ENCODE peak calls at places on chromosomes 6 and 20, in seven cellular contexts. One of them, this sample, is unnamed.

GRCh38 chr6:87243812-87244211 is 78.6 kb upstream of the SMIM8 start:
- DNase-seq in HepG2: no peak
- DNase-seq in H1: no peak
- DNase-seq in SK-N-SH: no peak
- DNase-seq in A549: no peak
- DNase-seq in K562: no peak
- DNase-seq in IMR-90: no peak
- DNase-seq in this sample: no peak

GRCh38 chr6:11682525-11682924 is 96.1 kb downstream of the ADTRP start:
- DNase-seq in A549: no peak
- DNase-seq in K562: no peak
- DNase-seq in SK-N-SH: no peak
- DNase-seq in IMR-90: peak
- DNase-seq in H1: no peak
- DNase-seq in HepG2: no peak
- DNase-seq in this sample: no peak

GRCh38 chr6:92892626-92893025 is 526.7 kb downstream of the EPHA7 start:
- DNase-seq in IMR-90: no peak
- DNase-seq in K562: no peak
- DNase-seq in A549: no peak
- DNase-seq in H1: no peak
- DNase-seq in SK-N-SH: no peak
- DNase-seq in HepG2: no peak
- DNase-seq in this sample: no peak

GRCh38 chr20:11130554-11131166 is 456.9 kb upstream of the JAG1 start:
- DNase-seq in A549: no peak
- DNase-seq in SK-N-SH: no peak
- DNase-seq in H1: no peak
- DNase-seq in HepG2: no peak
- DNase-seq in K562: no peak
- DNase-seq in IMR-90: no peak
- DNase-seq in this sample: peak

GRCh38 chr6:164570791-164571190 is 738.6 kb downstream of the C6orf118 start:
- DNase-seq in K562: no peak
- DNase-seq in HepG2: no peak
- DNase-seq in A549: no peak
- DNase-seq in SK-N-SH: no peak
- DNase-seq in H1: no peak
- DNase-seq in IMR-90: no peak
- DNase-seq in this sample: no peak

GRCh38 chr6:26556263-26557070 is 18.3 kb downstream of the HMGN4 start:
- DNase-seq in HepG2: peak
- DNase-seq in K562: peak
- DNase-seq in IMR-90: peak
- DNase-seq in A549: peak
- DNase-seq in H1: no peak
- DNase-seq in SK-N-SH: peak
- DNase-seq in this sample: no peak

GRCh38 chr6:129954749-129955431 is 63.5 kb upstream of the L3MBTL3 start:
- DNase-seq in IMR-90: no peak
- DNase-seq in HepG2: no peak
- DNase-seq in SK-N-SH: no peak
- DNase-seq in A549: no peak
- DNase-seq in H1: no peak
- DNase-seq in K562: no peak
- DNase-seq in this sample: no peak

GRCh38 chr20:52035498-52035897 is 156.1 kb downstream of the ZFP64 start:
- DNase-seq in SK-N-SH: no peak
- DNase-seq in K562: no peak
- DNase-seq in HepG2: peak
- DNase-seq in A549: no peak
- DNase-seq in H1: no peak
- DNase-seq in IMR-90: no peak
- DNase-seq in this sample: no peak

GRCh38 chr20:25637247-25637646 is 13.4 kb upstream of the NANP start:
- DNase-seq in H1: no peak
- DNase-seq in K562: no peak
- DNase-seq in SK-N-SH: no peak
- DNase-seq in HepG2: no peak
- DNase-seq in IMR-90: no peak
- DNase-seq in A549: no peak
- DNase-seq in this sample: no peak

GRCh38 chr6:169841251-169841650 is 89.8 kb downstream of the ERMARD start:
- DNase-seq in H1: no peak
- DNase-seq in IMR-90: no peak
- DNase-seq in HepG2: no peak
- DNase-seq in A549: no peak
- DNase-seq in K562: no peak
- DNase-seq in SK-N-SH: no peak
- DNase-seq in this sample: no peak

GRCh38 chr20:22711981-22712755 is 127.8 kb upstream of the FOXA2 start:
- DNase-seq in SK-N-SH: no peak
- DNase-seq in HepG2: no peak
- DNase-seq in IMR-90: no peak
- DNase-seq in H1: no peak
- DNase-seq in K562: no peak
- DNase-seq in A549: no peak
- DNase-seq in this sample: no peak

GRCh38 chr20:58002901-58003300 is 225.6 kb downstream of the ANKRD60 start:
- DNase-seq in HepG2: no peak
- DNase-seq in IMR-90: no peak
- DNase-seq in A549: no peak
- DNase-seq in K562: no peak
- DNase-seq in H1: no peak
- DNase-seq in SK-N-SH: no peak
- DNase-seq in this sample: no peak

GRCh38 chr6:66183982-66184555 is 477.0 kb upstream of the EYS start:
- DNase-seq in SK-N-SH: no peak
- DNase-seq in H1: no peak
- DNase-seq in A549: no peak
- DNase-seq in IMR-90: peak
- DNase-seq in HepG2: no peak
- DNase-seq in K562: no peak
- DNase-seq in this sample: no peak

GRCh38 chr6:149749594-149750135 is at the start of gene PCMT1:
- DNase-seq in H1: peak
- DNase-seq in K562: peak
- DNase-seq in A549: peak
- DNase-seq in IMR-90: peak
- DNase-seq in HepG2: peak
- DNase-seq in SK-N-SH: peak
- DNase-seq in this sample: peak

GRCh38 chr6:80535914-80536565 is 429.6 kb downstream of the BCKDHB start:
- DNase-seq in SK-N-SH: no peak
- DNase-seq in IMR-90: peak
- DNase-seq in H1: no peak
- DNase-seq in A549: no peak
- DNase-seq in HepG2: no peak
- DNase-seq in K562: no peak
- DNase-seq in this sample: no peak

GRCh38 chr6:117531346-117531745 is 48.9 kb downstream of the DCBLD1 start:
- DNase-seq in A549: no peak
- DNase-seq in H1: no peak
- DNase-seq in SK-N-SH: no peak
- DNase-seq in K562: no peak
- DNase-seq in HepG2: no peak
- DNase-seq in IMR-90: no peak
- DNase-seq in this sample: no peak

GRCh38 chr6:85126448-85127178 is 323.3 kb upstream of the NT5E start:
- DNase-seq in A549: peak
- DNase-seq in SK-N-SH: peak
- DNase-seq in IMR-90: peak
- DNase-seq in K562: peak
- DNase-seq in HepG2: peak
- DNase-seq in H1: peak
- DNase-seq in this sample: no peak

GRCh38 chr6:115618311-115618710 is 442.4 kb downstream of the FRK start:
- DNase-seq in IMR-90: no peak
- DNase-seq in HepG2: no peak
- DNase-seq in SK-N-SH: no peak
- DNase-seq in H1: no peak
- DNase-seq in A549: no peak
- DNase-seq in K562: no peak
- DNase-seq in this sample: no peak

GRCh38 chr20:21202284-21202683 is 76.4 kb downstream of the KIZ start:
- DNase-seq in H1: no peak
- DNase-seq in IMR-90: peak
- DNase-seq in A549: peak
- DNase-seq in K562: no peak
- DNase-seq in HepG2: peak
- DNase-seq in SK-N-SH: no peak
- DNase-seq in this sample: no peak

GRCh38 chr20:3766832-3767433 is 620 bp downstream of the ADISSP start:
- DNase-seq in H1: no peak
- DNase-seq in SK-N-SH: no peak
- DNase-seq in A549: no peak
- DNase-seq in HepG2: no peak
- DNase-seq in IMR-90: no peak
- DNase-seq in K562: peak
- DNase-seq in this sample: no peak

GRCh38 chr6:28767133-28767532 is 156.7 kb downstream of the TRIM27 start:
- DNase-seq in IMR-90: no peak
- DNase-seq in SK-N-SH: no peak
- DNase-seq in HepG2: no peak
- DNase-seq in A549: no peak
- DNase-seq in H1: no peak
- DNase-seq in K562: no peak
- DNase-seq in this sample: no peak

GRCh38 chr6:110518281-110518623 is 41.8 kb upstream of the SLC22A16 start:
- DNase-seq in HepG2: peak
- DNase-seq in H1: no peak
- DNase-seq in A549: peak
- DNase-seq in IMR-90: peak
- DNase-seq in K562: no peak
- DNase-seq in SK-N-SH: peak
- DNase-seq in this sample: no peak

GRCh38 chr6:33195304-33196022 is 3.2 kb upstream of the COL11A2 start:
- DNase-seq in A549: no peak
- DNase-seq in K562: no peak
- DNase-seq in H1: no peak
- DNase-seq in IMR-90: no peak
- DNase-seq in SK-N-SH: no peak
- DNase-seq in HepG2: no peak
- DNase-seq in this sample: no peak

GRCh38 chr6:33199687-33200233 is 705 bp downstream of the RXRB start:
- DNase-seq in A549: peak
- DNase-seq in IMR-90: peak
- DNase-seq in SK-N-SH: peak
- DNase-seq in K562: peak
- DNase-seq in H1: peak
- DNase-seq in HepG2: peak
- DNase-seq in this sample: no peak

GRCh38 chr6:33198159-33198852 is 2.2 kb downstream of the RXRB start:
- DNase-seq in H1: no peak
- DNase-seq in IMR-90: no peak
- DNase-seq in A549: no peak
- DNase-seq in K562: no peak
- DNase-seq in HepG2: peak
- DNase-seq in SK-N-SH: no peak
- DNase-seq in this sample: no peak

GRCh38 chr6:33198853-33199436 is 1.5 kb downstream of the RXRB start:
- DNase-seq in H1: no peak
- DNase-seq in IMR-90: no peak
- DNase-seq in HepG2: no peak
- DNase-seq in SK-N-SH: no peak
- DNase-seq in A549: no peak
- DNase-seq in K562: peak
- DNase-seq in this sample: no peak

DNA sequence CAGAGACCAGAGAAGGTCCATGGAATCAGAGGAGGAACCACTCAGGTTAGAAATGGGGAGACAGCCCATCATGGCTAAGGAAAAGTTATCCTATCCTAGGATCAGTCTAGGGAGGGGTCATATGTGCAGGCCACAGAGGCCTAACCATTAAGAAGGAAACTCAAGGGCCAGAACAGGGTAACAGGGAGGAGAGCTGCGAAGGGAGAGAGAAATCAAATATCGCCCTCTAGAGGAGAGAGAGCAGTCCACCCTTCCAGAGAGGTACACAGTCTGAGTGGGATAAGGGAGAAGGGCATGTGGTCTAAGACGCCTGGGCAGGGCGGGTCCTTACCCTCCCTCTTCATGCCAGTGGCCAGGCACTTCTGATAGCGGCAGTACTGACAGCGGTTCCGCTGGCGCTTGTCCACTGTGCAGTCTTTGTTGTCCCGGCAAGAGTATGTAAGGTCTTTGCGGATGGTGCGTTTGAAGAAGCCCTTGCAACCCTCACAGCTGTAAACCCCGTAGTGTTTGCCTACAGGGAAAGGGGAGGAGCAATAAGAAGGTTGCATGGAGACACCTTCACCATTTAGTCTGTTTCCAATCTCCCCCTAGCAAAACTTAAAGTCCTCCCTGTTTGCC is 2.9 kb downstream of the RXRB start:
- DNase-seq in A549: peak
- DNase-seq in H1: no peak
- DNase-seq in K562: peak
- DNase-seq in SK-N-SH: peak
- DNase-seq in HepG2: peak
- DNase-seq in IMR-90: peak
- DNase-seq in this sample: no peak
- TF ChIP-seq RFX5 in A549: no peak
- TF ChIP-seq RFX5 in H1: no peak
- TF ChIP-seq RFX5 in K562: no peak
- TF ChIP-seq RFX5 in SK-N-SH: no peak
- TF ChIP-seq RFX5 in HepG2: no peak
- TF ChIP-seq RFX5 in IMR-90: no peak
- TF ChIP-seq RFX5 in this sample: no peak

GRCh38 chr20:62603021-62603906 is 39.0 kb upstream of the SLCO4A1 start:
- DNase-seq in A549: no peak
- DNase-seq in IMR-90: peak
- DNase-seq in HepG2: no peak
- DNase-seq in K562: no peak
- DNase-seq in SK-N-SH: no peak
- DNase-seq in H1: no peak
- DNase-seq in this sample: no peak
- TF ChIP-seq RFX5 in A549: no peak
- TF ChIP-seq RFX5 in IMR-90: no peak
- TF ChIP-seq RFX5 in HepG2: no peak
- TF ChIP-seq RFX5 in K562: no peak
- TF ChIP-seq RFX5 in SK-N-SH: no peak
- TF ChIP-seq RFX5 in H1: no peak
- TF ChIP-seq RFX5 in this sample: no peak

GRCh38 chr20:55116598-55116997 is 641.2 kb downstream of the DOK5 start:
- DNase-seq in IMR-90: no peak
- DNase-seq in A549: no peak
- DNase-seq in H1: no peak
- DNase-seq in SK-N-SH: no peak
- DNase-seq in HepG2: no peak
- DNase-seq in K562: no peak
- DNase-seq in this sample: peak
- TF ChIP-seq RFX5 in IMR-90: no peak
- TF ChIP-seq RFX5 in A549: no peak
- TF ChIP-seq RFX5 in H1: no peak
- TF ChIP-seq RFX5 in SK-N-SH: no peak
- TF ChIP-seq RFX5 in HepG2: no peak
- TF ChIP-seq RFX5 in K562: no peak
- TF ChIP-seq RFX5 in this sample: no peak

DNA sequence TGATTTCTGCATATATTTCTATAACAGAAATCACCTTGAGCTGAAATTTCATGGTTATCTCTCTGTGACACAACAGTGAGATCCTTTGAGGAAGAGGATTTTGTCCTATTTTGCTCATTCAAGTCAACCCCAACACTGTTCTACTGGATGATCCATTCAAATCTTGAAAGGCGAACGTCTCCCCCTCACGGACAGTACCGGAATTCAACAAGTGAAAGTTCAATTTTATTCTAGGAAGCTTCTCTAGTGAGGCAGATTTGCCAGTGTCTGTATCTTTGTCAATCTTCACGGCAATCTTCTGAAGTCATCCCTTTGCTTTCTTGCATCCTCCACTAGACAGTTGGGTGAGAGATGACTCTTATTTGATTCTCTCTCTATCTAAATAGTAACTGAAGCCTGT is 91.7 kb upstream of the PDE7B start:
- DNase-seq in IMR-90: peak
- DNase-seq in SK-N-SH: no peak
- DNase-seq in H1: peak
- DNase-seq in K562: no peak
- DNase-seq in A549: peak
- DNase-seq in HepG2: peak
- DNase-seq in this sample: no peak
- TF ChIP-seq RFX5 in IMR-90: no peak
- TF ChIP-seq RFX5 in SK-N-SH: no peak
- TF ChIP-seq RFX5 in H1: no peak
- TF ChIP-seq RFX5 in K562: no peak
- TF ChIP-seq RFX5 in A549: no peak
- TF ChIP-seq RFX5 in HepG2: no peak
- TF ChIP-seq RFX5 in this sample: no peak

This sample was measured in GM12878.